ENCODE peak calls at places on chromosome 1, in ten cellular contexts. K is CD4-positive, alpha-beta T cell; D is stimulated activated CD4-positive, alpha-beta T cell treated with anti-CD3 and anti-CD28 coated beads, Interleukin-4, amount 100 ng/mL, for 48 hours; N is heart left ventricle; Q is neural crest cell; X is nucleus accumbens; I is progenitor cell of endocrine pancreas; U is amniotic stem cell; Z is CD4-positive, CD25-positive, alpha-beta regulatory T cell; Y is GM13976. M is an unnamed sample.

GRCh38 chr1:21568006-21568746 is 59.0 kb downstream of the ALPL start:
- DNase-seq in Q (no peak), D (no peak), K (no peak), Y (no peak), U (no peak), N (no peak), X (no peak), I (no peak), Z (no peak), M (no peak)

GRCh38 chr1:43799656-43800629 is 92.6 kb downstream of the ST3GAL3 start:
- DNase-seq in U (no peak), Y (peak), X (no peak), Q (no peak), D (no peak), I (no peak), Z (no peak), K (no peak), N (no peak), M (no peak)

GRCh38 chr1:23788695-23789094 is 2.2 kb upstream of the LYPLA2 start:
- DNase-seq in K (no peak), I (no peak), Q (no peak), Z (no peak), D (no peak), X (no peak), N (no peak), Y (no peak), U (no peak), M (no peak)

GRCh38 chr1:9180077-9180819 is 51.3 kb upstream of the GPR157 start:
- DNase-seq in Z (no peak), I (no peak), N (no peak), K (no peak), X (no peak), U (no peak), D (no peak), Y (no peak), Q (no peak), M (no peak)

GRCh38 chr1:35386954-35387353 is 118.4 kb downstream of the ZMYM4 start:
- DNase-seq in Q (no peak), U (no peak), D (no peak), I (no peak), X (no peak), Z (no peak), K (no peak), Y (no peak), N (no peak), M (no peak)

GRCh38 chr1:183942933-183943693 is 94.4 kb downstream of the COLGALT2 start:
- DNase-seq in Z (no peak), Y (no peak), K (no peak), D (no peak), I (no peak), N (peak), X (no peak), Q (peak), U (peak), M (peak)

GRCh38 chr1:84869750-84870149 is 23.3 kb downstream of the LPAR3 start:
- DNase-seq in U (no peak), X (no peak), D (no peak), I (no peak), Q (no peak), N (no peak), K (no peak), Z (no peak), Y (no peak), M (no peak)

GRCh38 chr1:84021822-84022221 is 22.9 kb upstream of the TTLL7 start:
- DNase-seq in U (no peak), I (no peak), Q (no peak), Z (no peak), D (no peak), Y (no peak), N (no peak), K (no peak), X (no peak), M (no peak)

GRCh38 chr1:87478231-87478630 is 149.6 kb downstream of the LMO4 start:
- DNase-seq in U (no peak), D (no peak), X (no peak), N (peak), Y (no peak), I (no peak), K (no peak), Z (no peak), Q (no peak), M (peak)

GRCh38 chr1:163361123-163361934 is 39.6 kb downstream of the NUF2 start:
- DNase-seq in K (no peak), I (peak), N (no peak), X (no peak), Y (no peak), D (no peak), Z (no peak), U (no peak), Q (no peak), M (no peak)

GRCh38 chr1:29475256-29475800 is 239.0 kb downstream of the PTPRU start:
- DNase-seq in D (no peak), Q (no peak), N (no peak), U (no peak), K (no peak), I (no peak), X (no peak), Y (no peak), Z (no peak), M (peak)

GRCh38 chr1:41538741-41539415 is 54.4 kb upstream of the EDN2 start:
- DNase-seq in D (no peak), Y (no peak), Q (no peak), Z (no peak), X (no peak), I (no peak), U (no peak), N (peak), K (no peak), M (no peak)

GRCh38 chr1:24830680-24831272 is 85.5 kb downstream of the CLIC4 start:
- DNase-seq in K (no peak), X (no peak), I (no peak), Y (peak), N (no peak), D (no peak), U (peak), Q (no peak), Z (peak), M (no peak)

GRCh38 chr1:201756411-201756810 is 72.5 kb upstream of the IPO9 start:
- DNase-seq in Y (no peak), X (no peak), U (peak), D (no peak), Q (no peak), I (no peak), N (no peak), K (no peak), Z (no peak), M (no peak)

GRCh38 chr1:39293375-39294070 is 89.0 kb downstream of the MACF1 start:
- DNase-seq in D (no peak), U (peak), X (no peak), I (no peak), Q (no peak), K (no peak), Z (no peak), Y (no peak), N (no peak), M (no peak)

GRCh38 chr1:147080013-147080661 is 92.1 kb downstream of the PRKAB2 start:
- DNase-seq in N (no peak), D (no peak), K (no peak), I (no peak), Z (no peak), Y (peak), Q (no peak), U (no peak), X (no peak), M (peak)

GRCh38 chr1:195568389-195568788 is 1039.9 kb downstream of the KCNT2 start:
- DNase-seq in Y (no peak), U (no peak), K (no peak), D (no peak), Q (no peak), Z (no peak), X (no peak), I (no peak), N (no peak), M (no peak)

GRCh38 chr1:98389809-98390208 is 271.7 kb upstream of the SNX7 start:
- DNase-seq in Y (no peak), X (no peak), Q (no peak), D (no peak), N (no peak), K (no peak), Z (no peak), U (no peak), I (no peak), M (no peak)

GRCh38 chr1:183416850-183417690 is 1.1 kb downstream of the NMNAT2 start:
- DNase-seq in Q (peak), U (no peak), Z (peak), Y (peak), I (peak), K (peak), X (peak), D (peak), N (peak), M (peak)

GRCh38 chr1:152047607-152047953 is 10.8 kb upstream of the S100A11 start:
- DNase-seq in N (peak), K (peak), Q (no peak), D (no peak), Z (no peak), U (peak), Y (no peak), X (no peak), I (no peak), M (no peak)

GRCh38 chr1:60223370-60223652 is 149.7 kb upstream of the C1orf87 start:
- DNase-seq in Y (no peak), D (no peak), I (no peak), X (no peak), Z (no peak), K (no peak), U (no peak), Q (no peak), N (no peak), M (no peak)

GRCh38 chr1:185017338-185017737 is 28.0 kb upstream of the RNF2 start:
- DNase-seq in Z (no peak), I (no peak), U (peak), Q (no peak), K (no peak), N (no peak), X (no peak), Y (no peak), D (no peak), M (no peak)

GRCh38 chr1:94532077-94532476 is 9.5 kb downstream of the F3 start:
- DNase-seq in K (no peak), U (no peak), X (no peak), N (no peak), I (no peak), D (no peak), Y (no peak), Q (no peak), Z (no peak), M (no peak)

GRCh38 chr1:60989745-60990718 is 92.3 kb upstream of the NFIA start:
- DNase-seq in D (no peak), X (no peak), Z (no peak), K (no peak), U (peak), Y (no peak), Q (no peak), N (peak), I (no peak), M (no peak)

GRCh38 chr1:107432108-107432507 is 291.3 kb downstream of the NTNG1 start:
- DNase-seq in X (no peak), Z (no peak), Q (no peak), Y (no peak), K (no peak), U (no peak), D (no peak), N (no peak), I (no peak), M (no peak)

GRCh38 chr1:22845536-22845935 is 127.1 kb downstream of the LACTBL1 start:
- DNase-seq in D (no peak), K (no peak), Y (no peak), N (no peak), Q (no peak), I (no peak), U (no peak), X (no peak), Z (no peak), M (no peak)

GRCh38 chr1:23913212-23913880 is at the start of gene CNR2:
- DNase-seq in X (no peak), Y (no peak), N (no peak), K (no peak), D (no peak), Z (no peak), U (no peak), Q (no peak), I (no peak), M (no peak)

GRCh38 chr1:59027176-59027575 is 243.3 kb upstream of the JUN start:
- DNase-seq in Y (no peak), I (no peak), N (no peak), Q (no peak), D (no peak), X (no peak), K (no peak), Z (no peak), U (no peak), M (no peak)

GRCh38 chr1:101237229-101237837 is 514 bp downstream of the S1PR1 start:
- DNase-seq in Y (peak), Z (peak), U (peak), X (no peak), D (no peak), K (no peak), Q (no peak), I (no peak), N (no peak), M (no peak)

GRCh38 chr1:1439550-1440261 is 4.2 kb downstream of the VWA1 start:
- DNase-seq in Q (no peak), U (no peak), X (no peak), Z (no peak), I (no peak), N (no peak), D (no peak), K (no peak), Y (no peak), M (no peak)

GRCh38 chr1:53316742-53317650 is 10.9 kb downstream of the LRP8 start:
- DNase-seq in I (no peak), Z (no peak), K (no peak), Y (no peak), N (no peak), X (no peak), U (no peak), Q (no peak), D (no peak), M (no peak)

GRCh38 chr1:177928194-177928593 is 41.7 kb downstream of the SEC16B start:
- DNase-seq in I (no peak), Y (no peak), U (no peak), N (no peak), Q (no peak), K (no peak), D (no peak), X (no peak), Z (no peak), M (no peak)

GRCh38 chr1:186183970-186184628 is 191.0 kb downstream of the TPR start:
- DNase-seq in D (no peak), I (no peak), Q (no peak), U (no peak), Y (no peak), Z (no peak), K (no peak), N (no peak), X (no peak), M (no peak)

GRCh38 chr1:36345353-36345752 is 21.9 kb upstream of the EVA1B start:
- DNase-seq in Z (no peak), Y (no peak), N (no peak), U (no peak), D (no peak), X (no peak), I (no peak), K (no peak), Q (no peak), M (no peak)

GRCh38 chr1:156623946-156624813 is 5.0 kb downstream of the HAPLN2 start:
- DNase-seq in N (peak), Y (peak), Q (peak), U (no peak), Z (no peak), X (peak), D (peak), I (peak), K (no peak), M (peak)

GRCh38 chr1:23370744-23371710 is 1.4 kb upstream of the ZNF436 start:
- DNase-seq in I (peak), N (peak), U (no peak), K (no peak), X (no peak), D (no peak), Q (peak), Y (no peak), Z (no peak), M (peak)

GRCh38 chr1:33970148-33970825 is 106.4 kb downstream of the HMGB4 start:
- DNase-seq in N (no peak), D (no peak), Y (no peak), U (no peak), Z (no peak), I (no peak), K (no peak), X (no peak), Q (no peak), M (no peak)

GRCh38 chr1:54474500-54475235 is 68.5 kb upstream of the SSBP3 start:
- DNase-seq in D (no peak), X (peak), Z (no peak), Q (peak), K (peak), Y (peak), N (peak), I (peak), U (no peak), M (peak)